ENCODE peak calls at places on chromosome 3, in four cellular contexts. R, X, C and E are unnamed samples.

GRCh38 chr3:7263347-7264195 is 402.7 kb downstream of the GRM7 start:
- DNase-seq in X (no peak), R (no peak), C (no peak), E (no peak)

GRCh38 chr3:16147226-16147625 is 27.3 kb upstream of the GALNT15 start:
- DNase-seq in C (no peak), R (no peak), X (no peak), E (peak; percentile 37)

GRCh38 chr3:181050738-181051137 is 61.2 kb upstream of the DNAJC19 start:
- DNase-seq in R (no peak), X (no peak), C (no peak), E (no peak)

GRCh38 chr3:89314454-89314853 is 207.0 kb downstream of the EPHA3 start:
- DNase-seq in X (peak; percentile 28), R (no peak), C (no peak), E (no peak)

GRCh38 chr3:157204431-157204830 is 44.5 kb upstream of the CCNL1 start:
- DNase-seq in X (no peak), C (no peak), R (no peak), E (no peak)

GRCh38 chr3:171181907-171182690 is 155.6 kb upstream of the SLC2A2 start:
- DNase-seq in R (no peak), C (no peak), X (no peak), E (no peak)

GRCh38 chr3:39744746-39745145 is 64.7 kb upstream of the MYRIP start:
- DNase-seq in C (no peak), R (no peak), X (no peak), E (no peak)

GRCh38 chr3:24128195-24129005 is 183.3 kb downstream of the NR1D2 start:
- DNase-seq in C (peak; percentile 48), X (no peak), R (no peak), E (no peak)

GRCh38 chr3:181919375-181919774 is 207.7 kb downstream of the SOX2 start:
- DNase-seq in X (no peak), R (no peak), C (no peak), E (no peak)

GRCh38 chr3:127183931-127184869 is 8.7 kb upstream of the PRR23E start:
- DNase-seq in X (no peak), R (peak; percentile 23), C (no peak), E (peak; percentile 19)

GRCh38 chr3:186035277-186035676 is 73.6 kb downstream of the ETV5 start:
- DNase-seq in X (no peak), C (no peak), R (no peak), E (no peak)

GRCh38 chr3:142857056-142857455 is 31.8 kb downstream of the PCOLCE2 start:
- DNase-seq in R (no peak), C (peak; percentile 48), X (peak; percentile 54), E (no peak)

GRCh38 chr3:136753112-136753939 is 1.1 kb upstream of the STAG1 start:
- DNase-seq in C (no peak), X (no peak), R (no peak), E (no peak)

GRCh38 chr3:55158345-55158744 is 230.5 kb upstream of the LRTM1 start:
- DNase-seq in R (no peak), C (no peak), X (no peak), E (no peak)

GRCh38 chr3:173028351-173028750 is 112.7 kb downstream of the SPATA16 start:
- DNase-seq in C (no peak), X (no peak), R (no peak), E (no peak)

GRCh38 chr3:13288732-13289718 is 131.1 kb downstream of the NUP210 start:
- DNase-seq in R (no peak), X (no peak), C (no peak), E (no peak)

GRCh38 chr3:192054881-192055280 is 593.9 kb downstream of the PYDC2 start:
- DNase-seq in R (no peak), C (peak; percentile 92), X (no peak), E (no peak)

GRCh38 chr3:58082047-58082446 is 73.8 kb downstream of the FLNB start:
- DNase-seq in X (peak; percentile 24), C (no peak), R (no peak), E (no peak)

GRCh38 chr3:5115506-5116162 is 6.5 kb upstream of the ARL8B start:
- DNase-seq in X (no peak), C (no peak), R (no peak), E (no peak)

GRCh38 chr3:88882121-88882520 is 225.3 kb upstream of the EPHA3 start:
- DNase-seq in R (no peak), X (no peak), C (peak; percentile 9), E (no peak)

GRCh38 chr3:141507392-141508066 is 20.7 kb downstream of the RASA2 start:
- DNase-seq in X (no peak), C (no peak), R (no peak), E (no peak)

GRCh38 chr3:13215940-13216546 is 142.8 kb upstream of the IQSEC1 start:
- DNase-seq in X (no peak), C (peak; percentile 61), R (no peak), E (no peak)

GRCh38 chr3:6799264-6799915 is 61.5 kb upstream of the GRM7 start:
- DNase-seq in X (peak; percentile 63), C (no peak), R (peak; percentile 39), E (peak; percentile 30)

GRCh38 chr3:196726788-196727675 is 12.6 kb upstream of the PAK2 start:
- DNase-seq in R (no peak), C (no peak), X (no peak), E (peak; percentile 28)

GRCh38 chr3:17579289-17580031 is 163.0 kb downstream of the TBC1D5 start:
- DNase-seq in C (no peak), X (no peak), R (no peak), E (no peak)

GRCh38 chr3:51434746-51435323 is 43.8 kb downstream of the RBM15B start:
- DNase-seq in C (no peak), R (peak; percentile 35), X (peak; percentile 38), E (peak; percentile 63)

GRCh38 chr3:66092175-66092990 is 53.7 kb upstream of the MAGI1 start:
- DNase-seq in C (no peak), X (no peak), R (no peak), E (no peak)

GRCh38 chr3:94101860-94102259 is 39.0 kb downstream of the NSUN3 start:
- DNase-seq in X (no peak), R (no peak), C (no peak), E (no peak)

GRCh38 chr3:132352556-132353143 is 35.4 kb downstream of the ACP3 start:
- DNase-seq in R (peak; percentile 60), C (peak; percentile 30), X (peak; percentile 73), E (peak; percentile 57)

GRCh38 chr3:99875573-99875924 is 57.9 kb downstream of the CMSS1 start:
- DNase-seq in C (no peak), X (no peak), R (no peak), E (no peak)

GRCh38 chr3:133820889-133821675 is 15.5 kb downstream of the SRPRB start:
- DNase-seq in X (no peak), R (no peak), C (no peak), E (no peak)

GRCh38 chr3:117128876-117129275 is 419.3 kb downstream of the TUSC7 start:
- DNase-seq in R (no peak), X (no peak), C (no peak), E (no peak)

GRCh38 chr3:153944084-153944483 is 177.1 kb upstream of the ARHGEF26 start:
- DNase-seq in C (no peak), X (no peak), R (no peak), E (no peak)

GRCh38 chr3:124078978-124079911 is 87.3 kb upstream of the ROPN1 start:
- DNase-seq in C (no peak), R (no peak), X (no peak), E (no peak)

GRCh38 chr3:113043686-113044085 is 52.9 kb downstream of the GTPBP8 start:
- DNase-seq in R (no peak), C (no peak), X (no peak), E (no peak)

GRCh38 chr3:9630550-9631139 is 18.7 kb upstream of the MTMR14 start:
- DNase-seq in R (no peak), C (no peak), X (no peak), E (no peak)

GRCh38 chr3:152937234-152937633 is 102.3 kb downstream of the P2RY1 start:
- DNase-seq in R (no peak), C (no peak), X (no peak), E (no peak)

GRCh38 chr3:152942366-152942765 is 107.4 kb downstream of the P2RY1 start:
- DNase-seq in R (no peak), X (no peak), C (no peak), E (no peak)

GRCh38 chr3:152941825-152942224 is 106.9 kb downstream of the P2RY1 start:
- DNase-seq in R (no peak), C (no peak), X (no peak), E (no peak)

GRCh38 chr3:152943645-152944044 is 108.7 kb downstream of the P2RY1 start:
- DNase-seq in R (no peak), X (no peak), C (no peak), E (no peak)

GRCh38 chr3:152938974-152939636 is 104.2 kb downstream of the P2RY1 start:
- DNase-seq in C (no peak), R (no peak), X (no peak), E (no peak)
- TF ChIP-seq CTCF in C (peak; percentile 19), R (no peak), X (no peak), E (no peak)

DNA sequence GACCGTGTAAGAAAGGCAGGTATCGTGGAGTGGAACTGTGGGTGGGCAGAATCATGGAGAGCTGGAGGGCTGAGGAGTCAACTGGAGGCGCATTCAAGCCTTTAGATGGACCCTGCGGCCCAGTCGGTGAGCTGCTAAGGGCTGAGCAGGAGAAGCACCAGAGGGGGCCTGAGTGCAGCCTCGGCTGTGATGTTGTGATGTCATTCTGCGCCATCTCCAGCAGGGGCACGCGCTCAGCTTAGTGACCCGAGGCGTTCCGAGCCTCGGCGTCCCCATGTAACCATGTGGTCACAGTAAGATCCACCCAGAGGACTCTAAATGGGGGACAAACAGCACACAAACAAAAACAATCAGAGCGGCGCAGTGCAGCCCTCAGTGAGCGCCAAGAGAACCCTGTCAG is 76.8 kb downstream of the VGLL4 start:
- DNase-seq in R (no peak), X (no peak), C (no peak), E (no peak)
- TF ChIP-seq CTCF in R (no peak), X (peak; percentile 35), C (no peak), E (no peak)

DNA sequence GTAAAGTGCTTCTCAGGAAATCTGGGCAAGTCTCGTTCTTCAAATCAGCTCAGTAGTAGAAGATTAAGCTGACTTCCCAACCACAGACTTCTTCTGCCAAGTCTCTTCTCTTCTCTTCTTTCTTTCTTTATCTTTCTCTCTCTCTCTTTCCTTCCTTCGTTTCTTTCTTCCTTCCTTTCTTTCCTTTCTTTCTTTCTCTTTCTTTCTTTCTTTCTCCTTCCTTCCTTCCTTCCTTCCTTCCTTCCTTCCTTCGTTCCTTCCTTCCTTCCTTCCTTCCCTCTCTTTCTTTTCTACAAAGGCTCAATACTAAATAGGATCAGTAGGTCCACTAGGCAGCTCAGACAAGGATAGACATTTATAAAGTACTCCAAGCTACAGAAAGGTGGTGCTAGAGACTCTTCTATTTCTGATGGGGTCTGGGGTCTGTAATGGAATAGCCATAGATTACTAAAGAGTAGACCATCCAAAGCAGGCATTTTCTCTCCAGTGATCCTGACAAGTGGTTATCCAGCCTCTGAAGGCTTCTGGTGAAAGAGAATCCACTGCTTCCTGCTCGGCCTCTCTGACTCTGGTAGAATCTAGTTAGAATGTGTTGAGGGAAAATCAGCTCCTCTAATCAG is 100.8 kb downstream of the TPRG1 start:
- DNase-seq in C (no peak), R (no peak), X (no peak), E (no peak)
- TF ChIP-seq CTCF in C (peak; percentile 65), R (no peak), X (peak; percentile 52), E (peak; percentile 27)

GRCh38 chr3:177402533-177402932 is 205.3 kb upstream of the TBL1XR1 start:
- DNase-seq in R (no peak), C (no peak), X (no peak), E (no peak)
- TF ChIP-seq CTCF in R (no peak), C (no peak), X (no peak), E (no peak)